ENCODE peak calls at places on chromosomes 1 and 21, in nine cellular contexts. X is CD8-positive, alpha-beta T cell; O is SIG-M5; Z is fibroblast of the conjunctiva; H is pancreas; T is aorta; Q is astrocyte of the hippocampus; E is effector CD4-positive, alpha-beta T cell; S is hippocampal formation. K is an unnamed sample.

GRCh38 chr1:47953661-47954060 is 43.5 kb downstream of the TRABD2B start:
- DNase-seq in Z (no peak), E (no peak), O (no peak), T (no peak), X (no peak), S (no peak), Q (no peak), H (no peak), K (no peak)

GRCh38 chr1:21904725-21905520 is 32.2 kb downstream of the HSPG2 start:
- DNase-seq in T (peak; percentile 84), Z (no peak), H (peak; percentile 94), Q (peak; percentile 88), S (no peak), X (no peak), E (no peak), O (no peak), K (no peak)

GRCh38 chr1:223230161-223230881 is 87.3 kb upstream of the TLR5 start:
- DNase-seq in Q (peak; percentile 90), S (no peak), O (no peak), Z (peak; percentile 6), X (peak; percentile 38), E (no peak), T (no peak), H (no peak), K (no peak)

GRCh38 chr1:16468558-16468957 is 28.0 kb downstream of the NECAP2 start:
- DNase-seq in Q (no peak), X (no peak), Z (no peak), S (no peak), O (no peak), E (no peak), T (no peak), H (no peak), K (no peak)

GRCh38 chr1:194331758-194332157 is 1145.3 kb upstream of the B3GALT2 start:
- DNase-seq in O (no peak), H (no peak), S (no peak), E (no peak), T (no peak), X (no peak), Z (no peak), Q (no peak), K (no peak)

GRCh38 chr21:41897047-41897669 is 18.0 kb upstream of the PRDM15 start:
- DNase-seq in S (no peak), O (no peak), T (peak; percentile 51), E (no peak), X (no peak), H (no peak), Q (no peak), Z (no peak), K (no peak)

GRCh38 chr1:202286622-202287097 is 55.1 kb downstream of the UBE2T start:
- DNase-seq in S (no peak), Q (peak; percentile 39), O (no peak), H (no peak), X (no peak), Z (no peak), E (no peak), T (peak; percentile 88), K (no peak)

GRCh38 chr1:160018900-160019299 is 12.9 kb downstream of the PIGM start:
- DNase-seq in T (no peak), E (no peak), O (no peak), S (no peak), Z (no peak), X (no peak), H (no peak), Q (peak; percentile 64), K (no peak)

GRCh38 chr1:29124366-29125236 is 898 bp upstream of the TMEM200B start:
- DNase-seq in Q (peak; percentile 96), X (peak; percentile 57), Z (peak; percentile 63), H (peak; percentile 65), T (peak; percentile 96), O (no peak), S (no peak), E (peak; percentile 38), K (no peak)

GRCh38 chr1:173002891-173003582 is 47.7 kb downstream of the TNFSF18 start:
- DNase-seq in Q (peak; percentile 18), E (no peak), X (no peak), T (no peak), O (no peak), H (no peak), S (no peak), Z (peak; percentile 85), K (no peak)

GRCh38 chr1:30787856-30788495 is 30.4 kb upstream of the LAPTM5 start:
- DNase-seq in S (no peak), O (no peak), T (peak; percentile 50), Q (no peak), Z (no peak), E (no peak), H (no peak), X (no peak), K (no peak)

GRCh38 chr21:45330075-45330781 is 42.5 kb upstream of the POFUT2 start:
- DNase-seq in S (no peak), T (peak; percentile 82), X (no peak), H (peak; percentile 84), Q (peak; percentile 94), E (no peak), Z (peak; percentile 60), O (no peak), K (no peak)

GRCh38 chr1:32052887-32053286 is 19.9 kb upstream of the TMEM39B start:
- DNase-seq in H (no peak), E (no peak), S (no peak), Q (no peak), O (no peak), X (no peak), Z (no peak), T (no peak), K (no peak)

GRCh38 chr1:205140113-205140512 is 18.3 kb upstream of the RBBP5 start:
- DNase-seq in Z (no peak), H (no peak), Q (no peak), O (no peak), X (no peak), S (no peak), E (no peak), T (no peak), K (no peak)